ENCODE peak calls at places on chromosomes 6 and 20, in nine cellular contexts. T is astrocyte of the spinal cord, S is GM12865, I is BE2C, G is SK-N-SH, P is brain microvascular endothelial cell, V is adrenal gland, R is left lung, L is fibroblast of the aortic adventitia. E is an unnamed sample.

GRCh38 chr20:38073307-38074010 is 39.9 kb downstream of the RPRD1B start:
- DNase-seq in T (peak), R (peak), P (peak), V (peak), S (peak), L (peak), I (no peak), G (peak), E (no peak)

GRCh38 chr6:129312865-129313264 is 397.1 kb downstream of the ARHGAP18 start:
- DNase-seq in P (peak), G (no peak), T (peak), L (peak), V (no peak), I (no peak), R (no peak), S (no peak), E (no peak)

GRCh38 chr6:41063884-41064285 is 8.3 kb downstream of the OARD1 start:
- DNase-seq in S (no peak), V (no peak), R (no peak), G (no peak), I (no peak), T (no peak), P (no peak), L (no peak), E (no peak)

GRCh38 chr20:11320033-11320432 is 597.7 kb upstream of the BTBD3 start:
- DNase-seq in I (no peak), V (no peak), R (no peak), P (no peak), T (no peak), G (no peak), S (no peak), L (no peak), E (no peak)

GRCh38 chr20:16445482-16445881 is 127.8 kb downstream of the KIF16B start:
- DNase-seq in T (no peak), L (no peak), R (no peak), I (no peak), G (no peak), S (no peak), P (no peak), V (peak), E (no peak)

GRCh38 chr6:2949121-2949520 is 22.2 kb downstream of the SERPINB6 start:
- DNase-seq in R (no peak), T (no peak), S (no peak), L (no peak), G (no peak), P (no peak), V (no peak), I (no peak), E (no peak)

GRCh38 chr6:129440691-129441090 is 269.3 kb downstream of the ARHGAP18 start:
- DNase-seq in R (no peak), I (no peak), G (no peak), P (peak), L (peak), S (no peak), V (no peak), T (peak), E (peak)

GRCh38 chr6:118876814-118877213 is 17.1 kb upstream of the ASF1A start:
- DNase-seq in T (peak), V (no peak), G (no peak), P (peak), I (no peak), L (peak), S (no peak), R (no peak), E (no peak)

GRCh38 chr6:141335889-141336288 is 796.8 kb upstream of the GJE1 start:
- DNase-seq in I (no peak), R (no peak), G (no peak), S (no peak), T (no peak), P (no peak), L (no peak), V (no peak), E (no peak)

GRCh38 chr6:1227935-1228753 is 83.8 kb upstream of the FOXQ1 start:
- DNase-seq in R (no peak), I (no peak), L (no peak), G (no peak), T (no peak), P (no peak), S (no peak), V (no peak), E (no peak)

GRCh38 chr6:112155900-112156299 is 68.5 kb downstream of the FAM229B start:
- DNase-seq in G (no peak), V (no peak), R (no peak), T (no peak), S (no peak), P (no peak), I (no peak), L (peak), E (no peak)

GRCh38 chr6:98516869-98517268 is 317.5 kb upstream of the POU3F2 start:
- DNase-seq in G (no peak), S (no peak), T (no peak), L (no peak), I (no peak), V (no peak), P (no peak), R (no peak), E (no peak)

GRCh38 chr20:24741673-24742072 is 207.4 kb upstream of the CST7 start:
- DNase-seq in G (no peak), V (no peak), L (no peak), R (no peak), S (no peak), T (no peak), I (no peak), P (no peak), E (no peak)

GRCh38 chr6:158384671-158385110 is 72.4 kb downstream of the TULP4 start:
- DNase-seq in R (no peak), T (no peak), V (peak), S (no peak), P (no peak), I (no peak), G (no peak), L (no peak), E (no peak)

GRCh38 chr20:14622796-14623195 is 285.4 kb upstream of the FLRT3 start:
- DNase-seq in T (peak), R (no peak), V (peak), S (peak), P (peak), G (no peak), L (peak), I (peak), E (no peak)

GRCh38 chr20:571754-572331 is 28.3 kb upstream of the CSNK2A1 start:
- DNase-seq in V (peak), P (no peak), R (peak), S (no peak), L (peak), G (peak), T (no peak), I (no peak), E (peak)

GRCh38 chr6:146875927-146876270 is 277.1 kb downstream of the ADGB start:
- DNase-seq in S (no peak), T (no peak), L (no peak), I (no peak), G (no peak), V (no peak), P (no peak), R (no peak), E (no peak)

GRCh38 chr20:2302369-2302768 is 6.6 kb downstream of the TGM3 start:
- DNase-seq in I (no peak), L (no peak), T (no peak), V (no peak), P (no peak), R (no peak), S (no peak), G (no peak), E (no peak)

GRCh38 chr6:52512199-52512598 is 64.7 kb downstream of the TRAM2 start:
- DNase-seq in R (no peak), S (no peak), V (peak), L (peak), T (peak), G (no peak), P (peak), I (peak), E (no peak)

GRCh38 chr6:39892490-39893129 is 41.7 kb downstream of the MOCS1 start:
- DNase-seq in V (peak), R (peak), S (peak), G (peak), P (peak), I (peak), T (peak), L (peak), E (peak)

GRCh38 chr6:47245745-47246371 is 63.8 kb downstream of the TNFRSF21 start:
- DNase-seq in T (no peak), R (peak), G (no peak), L (no peak), V (no peak), S (peak), P (no peak), I (no peak), E (no peak)

GRCh38 chr6:154548130-154548830 is 37.8 kb upstream of the CNKSR3 start:
- DNase-seq in V (peak), P (peak), S (no peak), R (no peak), T (peak), I (peak), G (peak), L (peak), E (no peak)

GRCh38 chr6:68237205-68237604 is 397.9 kb upstream of the ADGRB3 start:
- DNase-seq in S (no peak), G (no peak), I (no peak), T (no peak), P (no peak), L (no peak), V (no peak), R (no peak), E (no peak)

GRCh38 chr6:7124631-7125030 is 16.9 kb downstream of the RREB1 start:
- DNase-seq in P (no peak), V (no peak), S (no peak), T (no peak), R (no peak), G (no peak), I (no peak), L (no peak), E (no peak)

DNA sequence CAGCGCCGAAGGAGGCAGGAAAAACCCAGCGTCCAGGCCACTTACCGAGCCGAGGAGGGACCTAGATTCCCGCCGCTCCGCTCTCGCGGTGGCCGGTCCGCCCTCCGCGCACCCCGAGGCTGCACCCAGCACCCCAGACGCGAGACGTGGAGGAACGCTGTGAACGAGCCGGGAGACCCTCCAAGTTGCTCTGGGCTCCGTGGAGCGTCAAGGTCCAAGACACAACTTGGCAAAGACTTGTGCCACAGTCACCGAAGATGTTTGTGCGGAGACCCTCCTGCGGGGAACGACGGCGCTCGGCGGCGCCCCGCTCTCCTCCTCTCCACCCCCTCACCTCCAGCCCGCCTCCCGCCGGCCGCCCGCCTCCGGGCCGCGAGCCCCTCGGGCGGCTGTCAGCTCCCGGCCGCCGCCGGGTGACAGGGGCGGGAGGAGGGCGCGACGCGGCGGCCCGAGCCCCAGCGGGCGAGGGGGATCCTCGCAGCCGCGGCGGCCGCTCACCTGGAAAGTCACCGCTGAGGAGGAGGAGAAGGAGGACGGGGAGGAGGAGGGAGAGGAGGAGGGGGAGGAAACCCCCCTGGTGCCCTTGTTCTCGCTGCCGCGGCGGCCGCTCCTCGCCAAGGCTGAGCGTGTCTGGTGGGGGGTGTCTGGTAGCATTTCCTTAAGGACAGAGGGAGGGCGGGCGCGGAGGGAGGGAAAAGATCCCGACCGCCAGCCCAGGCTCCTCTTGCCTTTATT is 637 bp upstream of the HIVEP2 start:
- DNase-seq in P (peak), V (peak), L (no peak), I (peak), T (no peak), G (peak), R (peak), S (peak), E (peak)
- TF ChIP-seq CTCF in P (no peak), V (peak), L (no peak), I (no peak), T (no peak), G (no peak), R (no peak), S (no peak), E (no peak)

GRCh38 chr6:122730334-122730733 is 49.2 kb upstream of the FABP7 start:
- DNase-seq in L (no peak), G (no peak), T (no peak), V (no peak), P (no peak), I (no peak), S (no peak), R (no peak), E (no peak)

GRCh38 chr6:122734529-122735203 is 44.9 kb upstream of the FABP7 start:
- DNase-seq in V (no peak), G (no peak), I (no peak), R (no peak), T (no peak), P (no peak), S (no peak), L (no peak), E (no peak)

GRCh38 chr6:122726649-122727048 is 52.9 kb upstream of the FABP7 start:
- DNase-seq in V (no peak), I (peak), T (peak), P (peak), G (peak), L (peak), S (no peak), R (no peak), E (no peak)

GRCh38 chr6:122733259-122733658 is 46.3 kb upstream of the FABP7 start:
- DNase-seq in V (no peak), P (no peak), L (no peak), S (no peak), G (no peak), T (no peak), R (no peak), I (no peak), E (no peak)

GRCh38 chr6:122730775-122731386 is 48.6 kb upstream of the FABP7 start:
- DNase-seq in L (peak), T (peak), I (no peak), R (no peak), P (peak), S (peak), G (peak), V (no peak), E (no peak)
- TF ChIP-seq CTCF in L (peak), T (peak), I (peak), R (peak), P (peak), S (peak), G (peak), V (peak), E (peak)

GRCh38 chr6:148423133-148423532 is 80.5 kb downstream of the SASH1 start:
- DNase-seq in V (no peak), L (no peak), T (no peak), S (no peak), P (no peak), G (no peak), R (no peak), I (no peak), E (no peak)
- TF ChIP-seq CTCF in V (no peak), L (no peak), T (no peak), S (no peak), P (no peak), G (no peak), R (no peak), I (no peak), E (no peak)

GRCh38 chr6:5534643-5535042 is 273.3 kb downstream of the FARS2 start:
- DNase-seq in L (no peak), S (no peak), P (no peak), V (no peak), G (no peak), T (no peak), I (no peak), R (no peak), E (no peak)
- TF ChIP-seq CTCF in L (no peak), S (no peak), P (no peak), V (no peak), G (no peak), T (no peak), I (no peak), R (no peak), E (no peak)

GRCh38 chr20:46128310-46129151 is 10.4 kb downstream of the CD40 start:
- DNase-seq in T (no peak), G (peak), R (peak), V (peak), I (peak), P (no peak), S (no peak), L (peak), E (peak)
- TF ChIP-seq CTCF in T (peak), G (peak), R (peak), V (peak), I (peak), P (peak), S (peak), L (peak), E (peak)

GRCh38 chr20:62906209-62906608 is 20.1 kb downstream of the DIDO1 start:
- DNase-seq in S (no peak), G (no peak), T (no peak), L (no peak), R (no peak), P (no peak), V (no peak), I (no peak), E (no peak)

GRCh38 chr20:62906647-62907375 is 19.5 kb downstream of the DIDO1 start:
- DNase-seq in T (no peak), R (no peak), I (no peak), V (no peak), L (no peak), G (no peak), P (no peak), S (no peak), E (no peak)

GRCh38 chr20:62908971-62909791 is 17.1 kb downstream of the DIDO1 start:
- DNase-seq in T (no peak), V (no peak), R (no peak), S (no peak), L (no peak), P (no peak), I (no peak), G (no peak), E (no peak)

GRCh38 chr20:62905536-62906117 is 20.7 kb downstream of the DIDO1 start:
- DNase-seq in G (no peak), S (no peak), T (no peak), I (no peak), R (no peak), P (no peak), V (no peak), L (no peak), E (no peak)

GRCh38 chr20:62907377-62908317 is 18.7 kb downstream of the DIDO1 start:
- DNase-seq in G (peak), L (no peak), S (no peak), V (no peak), T (no peak), I (peak), R (no peak), P (no peak), E (peak)
- TF ChIP-seq CTCF in G (peak), L (peak), S (peak), V (no peak), T (peak), I (peak), R (peak), P (peak), E (peak)

GRCh38 chr20:33900515-33901131 is 89.5 kb downstream of the CHMP4B start:
- DNase-seq in P (no peak), T (no peak), V (no peak), R (no peak), S (no peak), G (no peak), L (no peak), I (no peak), E (no peak)
- TF ChIP-seq CTCF in P (no peak), T (no peak), V (no peak), R (no peak), S (no peak), G (no peak), L (no peak), I (no peak), E (no peak)

DNA sequence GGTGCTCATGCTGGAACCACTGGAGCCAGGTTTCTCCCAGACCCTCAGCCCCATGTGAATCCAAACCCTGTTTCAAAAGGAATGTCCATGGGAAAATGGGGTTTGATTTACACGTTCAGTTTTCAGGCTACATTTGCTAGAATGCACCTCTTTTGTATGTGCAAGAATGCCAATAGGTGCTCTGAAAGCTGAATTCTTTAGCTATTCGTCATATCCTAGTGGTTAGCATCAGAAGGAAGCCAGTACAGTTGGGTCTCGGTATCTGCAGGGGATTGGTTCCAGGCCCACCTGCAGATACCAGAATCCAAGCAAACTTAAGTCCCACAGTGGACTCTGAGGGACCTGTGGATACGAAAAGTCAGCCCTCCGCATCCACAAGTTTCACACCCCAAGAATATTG is 93.4 kb downstream of the UST start:
- DNase-seq in T (no peak), S (no peak), I (no peak), R (no peak), G (no peak), L (no peak), P (no peak), V (no peak), E (no peak)
- TF ChIP-seq CTCF in T (no peak), S (no peak), I (no peak), R (no peak), G (no peak), L (no peak), P (no peak), V (no peak), E (no peak)

DNA sequence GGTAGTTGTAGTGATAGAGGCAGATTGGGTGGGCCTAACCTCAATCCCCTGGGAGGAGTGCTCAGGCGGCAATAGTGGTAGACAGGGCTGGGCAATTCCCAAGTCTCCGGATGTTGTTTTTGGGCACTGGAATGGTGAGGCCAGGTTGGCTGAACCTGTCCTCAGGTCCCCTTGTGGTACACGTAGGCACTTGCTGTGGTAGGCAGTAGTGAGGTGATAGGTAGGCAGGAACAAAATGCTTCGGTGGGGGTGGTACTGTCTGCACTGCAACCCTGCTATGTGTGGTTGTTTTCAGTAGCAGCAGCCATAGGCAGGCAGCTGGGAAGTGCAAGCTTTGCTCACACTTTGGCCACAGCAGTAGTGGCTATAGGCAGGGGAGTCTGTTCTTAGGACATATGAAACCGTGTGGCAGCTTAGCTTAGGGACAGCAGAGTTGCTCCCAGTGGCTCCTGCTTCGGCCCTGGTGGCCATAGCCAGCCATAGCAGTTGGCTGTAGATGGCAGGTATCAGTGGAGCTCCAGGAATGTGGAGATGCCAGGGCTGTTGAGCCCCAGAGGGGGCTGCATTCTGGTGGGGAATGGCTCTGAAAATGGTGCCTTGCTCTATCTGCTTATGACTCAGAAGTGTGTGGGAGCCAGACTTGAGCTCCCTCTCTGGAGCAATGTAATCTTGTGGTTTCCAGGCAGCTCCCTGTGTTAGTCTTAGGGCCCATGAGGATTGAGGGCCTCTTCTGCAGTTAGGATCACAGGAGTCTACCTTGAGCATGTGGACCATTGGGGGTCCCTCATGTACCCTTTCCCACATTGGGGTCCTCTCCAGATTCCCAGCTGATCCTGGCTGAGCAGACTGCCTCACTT is 241.8 kb upstream of the BMP2 start:
- DNase-seq in T (peak), S (no peak), V (no peak), G (no peak), P (peak), R (no peak), L (no peak), I (no peak), E (no peak)
- TF ChIP-seq CTCF in T (peak), S (no peak), V (no peak), G (no peak), P (peak), R (no peak), L (no peak), I (no peak), E (no peak)

E was measured in glutamatergic neuron.